ENCODE peak calls at places on chromosomes 12 and 14, in ten cellular contexts. K is A172; Q is MV-4-11; I is T-cell; L is memory B cell; U is NCI-H2171; H is smooth muscle cell of the brain vasculature; O is stimulated activated CD4-positive, alpha-beta T cell treated with anti-CD3 and anti-CD28 coated beads, TNF-alpha, amount 100 ng/mL, for 24 hours; G is activated effector memory CD4-positive, alpha-beta T cell treated with Interleukin-2 at 50 U/mL for 16 hours; S is GM20000. X is an unnamed sample.

GRCh38 chr12:119180380-119181040 is 1.8 kb downstream of the HSPB8 start:
- DNase-seq in O (no peak), K (peak), I (no peak), U (no peak), L (no peak), G (no peak), H (no peak), Q (no peak), S (no peak), X (no peak)

GRCh38 chr14:49861581-49861922 is 9.0 kb upstream of the NEMF start:
- DNase-seq in G (peak), I (peak), L (peak), U (peak), Q (peak), O (peak), K (peak), S (peak), H (peak), X (peak)

GRCh38 chr12:45475594-45475993 is 253.9 kb upstream of the ARID2 start:
- DNase-seq in H (no peak), O (no peak), I (no peak), U (no peak), L (no peak), Q (no peak), S (no peak), K (no peak), G (no peak), X (no peak)

GRCh38 chr12:92629349-92630065 is 73.3 kb upstream of the PLEKHG7 start:
- DNase-seq in O (no peak), U (peak), S (no peak), I (no peak), Q (no peak), K (no peak), L (no peak), H (peak), G (no peak), X (no peak)

GRCh38 chr12:49671051-49671765 is 36.0 kb downstream of the FMNL3 start:
- DNase-seq in U (no peak), H (no peak), G (peak), Q (peak), K (no peak), O (no peak), S (no peak), I (peak), L (peak), X (peak)

GRCh38 chr12:56115329-56115728 is 1.1 kb upstream of the RPL41 start:
- DNase-seq in U (no peak), Q (no peak), G (no peak), S (no peak), K (no peak), H (no peak), L (no peak), O (no peak), I (no peak), X (no peak)

GRCh38 chr14:88914956-88915355 is 90.5 kb downstream of the TTC8 start:
- DNase-seq in G (no peak), S (no peak), H (no peak), Q (no peak), U (no peak), O (no peak), K (no peak), I (no peak), L (no peak), X (no peak)

GRCh38 chr14:36161781-36162180 is 14.7 kb downstream of the PTCSC3 start:
- DNase-seq in K (no peak), U (no peak), I (no peak), O (no peak), Q (no peak), L (no peak), G (no peak), S (no peak), H (no peak), X (no peak)

GRCh38 chr14:20262642-20263128 is 23.6 kb downstream of the OR11H4 start:
- DNase-seq in O (no peak), H (no peak), U (peak), L (no peak), G (no peak), Q (peak), I (no peak), K (peak), S (no peak), X (no peak)

GRCh38 chr14:74848768-74849167 is 27.2 kb downstream of the PROX2 start:
- DNase-seq in L (no peak), G (no peak), U (no peak), I (no peak), H (no peak), Q (peak), S (no peak), K (no peak), O (no peak), X (no peak)

GRCh38 chr12:27180862-27181261 is 63.2 kb upstream of the STK38L start:
- DNase-seq in G (no peak), H (no peak), Q (peak), O (no peak), S (no peak), L (no peak), U (no peak), K (no peak), I (no peak), X (no peak)

GRCh38 chr12:130026608-130027176 is 122.9 kb upstream of the TMEM132D start:
- DNase-seq in H (no peak), L (no peak), Q (peak), I (peak), S (peak), K (peak), G (no peak), O (no peak), U (no peak), X (no peak)

GRCh38 chr12:6961278-6961694 is 9.2 kb downstream of the PHB2 start:
- DNase-seq in G (peak), U (peak), K (no peak), L (peak), H (no peak), O (peak), Q (peak), I (peak), S (peak), X (no peak)

GRCh38 chr12:131279281-131279921 is 325.7 kb downstream of the ADGRD1 start:
- DNase-seq in G (no peak), O (no peak), H (no peak), S (no peak), L (no peak), U (no peak), I (no peak), K (no peak), Q (no peak), X (no peak)

GRCh38 chr12:26097046-26097878 is 27.6 kb downstream of the BHLHE41 start:
- DNase-seq in S (peak), L (peak), O (peak), H (peak), Q (peak), U (peak), K (peak), G (peak), I (peak), X (peak)

GRCh38 chr12:126389215-126389841 is 1324.1 kb downstream of the AACS start:
- DNase-seq in I (no peak), Q (no peak), G (no peak), L (no peak), O (no peak), K (peak), U (no peak), H (no peak), S (no peak), X (no peak)